ENCODE peak calls at places on chromosomes 16 and 17, in seven cellular contexts. V, F, C, L, N, B and U are unnamed samples.

GRCh38 chr17:64020068-64020766 is at the start of gene ICAM2:
- DNase-seq in B (peak), V (no peak), L (peak), F (no peak), N (no peak), C (no peak), U (peak)

GRCh38 chr17:49497147-49498036 is 2.3 kb downstream of the NGFR start:
- DNase-seq in V (no peak), F (peak), C (no peak), B (no peak), N (peak), L (no peak), U (no peak)

GRCh38 chr16:57235128-57236092 is 9.6 kb upstream of the ARL2BP start:
- DNase-seq in V (peak), L (no peak), B (peak), N (peak), F (peak), C (peak), U (peak)

GRCh38 chr17:59038734-59039133 is 67.9 kb downstream of the TRIM37 start:
- DNase-seq in B (no peak), N (peak), L (no peak), C (no peak), F (peak), V (peak), U (no peak)

GRCh38 chr17:7479389-7480192 is at the start of gene ZBTB4:
- DNase-seq in V (peak), L (peak), F (no peak), B (peak), C (no peak), N (peak), U (no peak)

GRCh38 chr17:6543079-6544010 is 13.0 kb downstream of the PITPNM3 start:
- DNase-seq in C (no peak), V (no peak), L (no peak), B (no peak), N (no peak), F (no peak), U (no peak)

GRCh38 chr17:77829871-77830799 is 128.4 kb upstream of the TNRC6C start:
- DNase-seq in V (peak), N (peak), B (no peak), C (no peak), L (no peak), F (peak), U (peak)

GRCh38 chr17:54277868-54278267 is 455.1 kb downstream of the KIF2B start:
- DNase-seq in L (no peak), N (no peak), C (no peak), V (no peak), B (no peak), F (no peak), U (no peak)

GRCh38 chr16:28321700-28322411 is 29.5 kb downstream of the SBK1 start:
- DNase-seq in B (peak), C (no peak), V (peak), N (peak), F (no peak), L (peak), U (peak)

GRCh38 chr17:751269-752001 is 629 bp downstream of the GEMIN4 start:
- DNase-seq in N (peak), L (peak), F (peak), C (no peak), B (peak), V (peak), U (no peak)

GRCh38 chr16:1785846-1786170 is 3.0 kb downstream of the NUBP2 start:
- DNase-seq in B (no peak), F (no peak), C (no peak), V (no peak), N (no peak), L (no peak), U (no peak)

GRCh38 chr16:79071424-79071823 is 529.1 kb downstream of the MAF start:
- DNase-seq in B (no peak), C (no peak), V (no peak), F (no peak), N (no peak), L (no peak), U (no peak)

GRCh38 chr16:89545831-89546574 is 14.5 kb upstream of the RPL13 start:
- DNase-seq in L (no peak), C (no peak), B (peak), N (no peak), V (no peak), F (no peak), U (no peak)